ENCODE peak calls at places on chromosomes 5 and 9, in six cellular contexts. Q is EL; R is neural crest cell; Z is ovary; V is NCI-H526 treated with DMSO at 0.1 percent for 48 hours; U is activated CD4-positive, alpha-beta T cell treated with anti-CD3 and anti-CD28 coated beads, Interleukin-2, amount 50 U/mL, for 48 hours. X is an unnamed sample.

GRCh38 chr9:96874947-96875459 is 20.7 kb upstream of the ZNF782 start:
- DNase-seq in Q (peak; percentile 27), R (no peak), Z (no peak), V (no peak), U (no peak), X (peak; percentile 97)

GRCh38 chr9:75181748-75182147 is 93.4 kb downstream of the OSTF1 start:
- DNase-seq in Q (peak; percentile 52), R (no peak), Z (no peak), V (no peak), U (no peak), X (no peak)

GRCh38 chr5:162817381-162817780 is 620.0 kb upstream of the CCNG1 start:
- DNase-seq in Q (no peak), R (no peak), Z (no peak), V (no peak), U (no peak), X (no peak)

GRCh38 chr5:34941936-34942335 is 12.6 kb downstream of the DNAJC21 start:
- DNase-seq in Q (no peak), R (no peak), Z (no peak), V (no peak), U (no peak), X (no peak)

GRCh38 chr9:123834218-123834906 is 95.6 kb downstream of the DENND1A start:
- DNase-seq in Q (peak; percentile 27), R (no peak), Z (no peak), V (no peak), U (no peak), X (no peak)

GRCh38 chr9:36862206-36863145 is 171.6 kb downstream of the PAX5 start:
- DNase-seq in Q (peak; percentile 44), R (peak; percentile 60), Z (peak; percentile 43), V (no peak), U (no peak), X (no peak)

GRCh38 chr9:122360891-122361290 is 9.9 kb upstream of the PTGS1 start:
- DNase-seq in Q (peak; percentile 57), R (no peak), Z (no peak), V (no peak), U (no peak), X (no peak)

GRCh38 chr5:15499528-15500325 is at the start of gene FBXL7:
- DNase-seq in Q (peak; percentile 87), R (peak; percentile 76), Z (peak; percentile 88), V (no peak), U (no peak), X (no peak)

GRCh38 chr9:130054428-130054786 is 701 bp downstream of the GPR107 start:
- DNase-seq in Q (no peak), R (no peak), Z (no peak), V (no peak), U (no peak), X (no peak)

GRCh38 chr5:177545487-177546261 is 8.7 kb downstream of the FAM193B start:
- DNase-seq in Q (peak; percentile 76), R (no peak), Z (peak; percentile 61), V (no peak), U (no peak), X (no peak)

GRCh38 chr5:463952-464351 is 21.0 kb downstream of the EXOC3 start:
- DNase-seq in Q (no peak), R (no peak), Z (no peak), V (no peak), U (peak; percentile 65), X (no peak)

GRCh38 chr5:61768692-61769281 is 436.7 kb downstream of the ZSWIM6 start:
- DNase-seq in Q (peak; percentile 14), R (no peak), Z (no peak), V (peak; percentile 0), U (no peak), X (no peak)

GRCh38 chr5:10760033-10760975 is 730 bp downstream of the DAP start:
- DNase-seq in Q (peak; percentile 78), R (peak; percentile 32), Z (no peak), V (peak; percentile 27), U (peak; percentile 39), X (no peak)

GRCh38 chr5:95701074-95701473 is 18.3 kb upstream of the SPATA9 start:
- DNase-seq in Q (no peak), R (no peak), Z (no peak), V (no peak), U (no peak), X (no peak)

GRCh38 chr9:90789862-90790261 is 11.8 kb upstream of the SYK start:
- DNase-seq in Q (no peak), R (no peak), Z (no peak), V (no peak), U (no peak), X (no peak)

GRCh38 chr5:75322066-75322465 is 15.0 kb upstream of the HMGCR start:
- DNase-seq in Q (no peak), R (no peak), Z (no peak), V (no peak), U (no peak), X (no peak)

GRCh38 chr5:88063813-88064212 is 204.8 kb downstream of the TMEM161B start:
- DNase-seq in Q (no peak), R (no peak), Z (no peak), V (no peak), U (no peak), X (no peak)

GRCh38 chr5:128532127-128532526 is 5.9 kb downstream of the FBN2 start:
- DNase-seq in Q (no peak), R (no peak), Z (no peak), V (no peak), U (no peak), X (no peak)

GRCh38 chr5:72895758-72896157 is 60.1 kb upstream of the FCHO2 start:
- DNase-seq in Q (no peak), R (no peak), Z (no peak), V (no peak), U (no peak), X (no peak)

X was measured in epithelial cell of proximal tubule.